ENCODE peak calls at places on chromosomes 3 and 15, in four cellular contexts. D is NCI-H774, C is osteoblast, N is NCI-H69. T is an unnamed sample.

GRCh38 chr15:70190296-70190695 is 92.6 kb upstream of the TLE3 start:
- DNase-seq in D (no peak), N (no peak), C (peak; percentile 58), T (no peak)

GRCh38 chr3:64484289-64484992 is 203.4 kb downstream of the ADAMTS9 start:
- DNase-seq in N (peak; percentile 76), C (peak; percentile 92), D (peak; percentile 45), T (peak; percentile 49)

GRCh38 chr15:44066211-44066827 is 128.8 kb downstream of the FRMD5 start:
- DNase-seq in D (peak; percentile 55), C (no peak), N (peak; percentile 89), T (peak; percentile 6)

GRCh38 chr3:129937717-129938116 is 36.8 kb upstream of the TRH start:
- DNase-seq in D (no peak), N (no peak), C (no peak), T (no peak)

GRCh38 chr15:50890751-50891150 is 17.7 kb upstream of the AP4E1 start:
- DNase-seq in C (no peak), D (no peak), N (no peak), T (no peak)

GRCh38 chr15:78076231-78077052 is 1.1 kb downstream of the TBC1D2B start:
- DNase-seq in C (peak; percentile 66), D (no peak), N (no peak), T (no peak)

GRCh38 chr3:15903776-15904720 is 106.3 kb upstream of the ANKRD28 start:
- DNase-seq in D (no peak), C (no peak), N (no peak), T (no peak)

GRCh38 chr3:36451816-36452215 is 71.5 kb downstream of the STAC start:
- DNase-seq in N (no peak), D (no peak), C (peak; percentile 85), T (no peak)

GRCh38 chr3:112623213-112623612 is 17.7 kb downstream of the CCDC80 start:
- DNase-seq in D (no peak), C (no peak), N (no peak), T (no peak)

GRCh38 chr15:39140060-39140604 is 440.7 kb upstream of the THBS1 start:
- DNase-seq in N (peak; percentile 33), C (peak; percentile 30), D (no peak), T (no peak)

GRCh38 chr15:23855260-23855659 is 168.2 kb upstream of the NDN start:
- DNase-seq in N (no peak), C (no peak), D (no peak), T (no peak)

GRCh38 chr15:27017168-27017809 is 46.3 kb downstream of the GABRG3 start:
- DNase-seq in N (peak; percentile 71), D (peak; percentile 37), C (peak; percentile 84), T (peak; percentile 36)

GRCh38 chr15:65338366-65338765 is 33.9 kb downstream of the RNU5B-1 start:
- DNase-seq in C (no peak), D (no peak), N (peak; percentile 92), T (peak; percentile 27)

GRCh38 chr3:87082806-87083440 is 92.0 kb upstream of the VGLL3 start:
- DNase-seq in D (peak; percentile 10), C (peak; percentile 77), N (peak; percentile 79), T (peak; percentile 19)

GRCh38 chr3:132256984-132257383 is 60.2 kb upstream of the ACP3 start:
- DNase-seq in N (no peak), D (peak; percentile 40), C (peak; percentile 35), T (peak; percentile 11)

GRCh38 chr15:61069369-61070075 is 159.6 kb downstream of the RORA start:
- DNase-seq in D (no peak), N (peak; percentile 86), C (no peak), T (peak; percentile 5)

GRCh38 chr15:72838311-72838731 is 54.8 kb upstream of the ADPGK start:
- DNase-seq in N (no peak), D (no peak), C (no peak), T (no peak)

GRCh38 chr3:141114816-141115458 is 63.8 kb downstream of the SPSB4 start:
- DNase-seq in C (no peak), D (no peak), N (no peak), T (no peak)

GRCh38 chr15:58115692-58116091 is 22.5 kb upstream of the AQP9 start:
- DNase-seq in N (peak; percentile 21), C (no peak), D (no peak), T (no peak)

GRCh38 chr3:45575491-45575923 is 19.0 kb upstream of the LIMD1 start:
- DNase-seq in D (no peak), N (no peak), C (no peak), T (no peak)

GRCh38 chr3:153901152-153901551 is 220.0 kb upstream of the ARHGEF26 start:
- DNase-seq in D (no peak), C (peak; percentile 18), N (no peak), T (no peak)

GRCh38 chr3:143612541-143612940 is 235.7 kb downstream of the SLC9A9 start:
- DNase-seq in N (no peak), C (no peak), D (no peak), T (no peak)

GRCh38 chr3:139357899-139358298 is 14.1 kb downstream of the MRPS22 start:
- DNase-seq in D (no peak), N (no peak), C (no peak), T (no peak)

GRCh38 chr3:10981961-10982360 is 10.6 kb upstream of the SLC6A1 start:
- DNase-seq in C (peak; percentile 79), N (no peak), D (no peak), T (no peak)

GRCh38 chr3:134086616-134087015 is 56.9 kb upstream of the SLCO2A1 start:
- DNase-seq in N (no peak), C (no peak), D (no peak), T (no peak)

GRCh38 chr15:36911322-36911944 is 188.9 kb downstream of the MEIS2 start:
- DNase-seq in C (peak; percentile 92), N (peak; percentile 99), D (peak; percentile 43), T (no peak)